ENCODE peak calls at places on chromosomes 5 and 9, in nine cellular contexts. T is RWPE2, Z is AG04450, K is right atrium auricular region, B is Caco-2, O is astrocyte of the spinal cord, Y is PC-3, C is cardiac muscle cell, Q is left ventricle myocardium inferior. V is an unnamed sample.

GRCh38 chr9:129889461-129889935 is 54.2 kb downstream of the USP20 start:
- DNase-seq in T (no peak), Z (no peak), K (no peak), B (no peak), O (no peak), Y (no peak), C (no peak), Q (no peak), V (no peak)

GRCh38 chr5:123830575-123830974 is 318.6 kb downstream of the CSNK1G3 start:
- DNase-seq in T (no peak), Z (no peak), K (no peak), B (no peak), O (no peak), Y (no peak), C (no peak), Q (no peak), V (no peak)

GRCh38 chr5:32767948-32768427 is 56.9 kb downstream of the NPR3 start:
- DNase-seq in T (peak), Z (peak), K (no peak), B (no peak), O (peak), Y (peak), C (no peak), Q (no peak), V (peak)

GRCh38 chr9:87684627-87685204 is 41.2 kb upstream of the CTSL start:
- DNase-seq in T (no peak), Z (no peak), K (peak), B (peak), O (no peak), Y (peak), C (peak), Q (no peak), V (peak)

GRCh38 chr5:145162641-145163040 is 672.5 kb downstream of the PRELID2 start:
- DNase-seq in T (no peak), Z (no peak), K (no peak), B (peak), O (no peak), Y (peak), C (no peak), Q (no peak), V (no peak)

GRCh38 chr9:92188969-92189781 is 74.0 kb upstream of the SPTLC1 start:
- DNase-seq in T (no peak), Z (no peak), K (no peak), B (no peak), O (no peak), Y (no peak), C (no peak), Q (no peak), V (no peak)

GRCh38 chr9:121735065-121735791 is 83.8 kb downstream of the DAB2IP start:
- DNase-seq in T (no peak), Z (no peak), K (no peak), B (peak), O (peak), Y (peak), C (peak), Q (no peak), V (peak)

GRCh38 chr9:76136986-76137385 is 246.5 kb downstream of the PCSK5 start:
- DNase-seq in T (no peak), Z (peak), K (no peak), B (no peak), O (peak), Y (no peak), C (no peak), Q (no peak), V (peak)

GRCh38 chr9:105142406-105143092 is 101.9 kb upstream of the SLC44A1 start:
- DNase-seq in T (no peak), Z (no peak), K (no peak), B (no peak), O (peak), Y (no peak), C (no peak), Q (no peak), V (peak)

GRCh38 chr5:122581629-122582028 is 193.3 kb upstream of the SNX2 start:
- DNase-seq in T (no peak), Z (no peak), K (no peak), B (peak), O (no peak), Y (no peak), C (peak), Q (no peak), V (no peak)

GRCh38 chr5:135891804-135892203 is 3.8 kb downstream of the IL9 start:
- DNase-seq in T (no peak), Z (no peak), K (no peak), B (peak), O (no peak), Y (no peak), C (peak), Q (no peak), V (no peak)

GRCh38 chr5:93708442-93708841 is 33.0 kb downstream of the POU5F2 start:
- DNase-seq in T (no peak), Z (no peak), K (no peak), B (no peak), O (no peak), Y (no peak), C (no peak), Q (no peak), V (no peak)

GRCh38 chr5:135335031-135335828 is 63.8 kb downstream of the MACROH2A1 start:
- DNase-seq in T (no peak), Z (no peak), K (no peak), B (no peak), O (peak), Y (no peak), C (no peak), Q (no peak), V (no peak)

GRCh38 chr9:35814106-35814840 is 569 bp downstream of the HINT2 start:
- DNase-seq in T (no peak), Z (no peak), K (peak), B (peak), O (peak), Y (peak), C (peak), Q (peak), V (no peak)

GRCh38 chr5:134571703-134572405 is 46.4 kb downstream of the JADE2 start:
- DNase-seq in T (no peak), Z (no peak), K (no peak), B (no peak), O (no peak), Y (no peak), C (no peak), Q (no peak), V (no peak)

GRCh38 chr5:34521628-34522290 is 134.4 kb upstream of the RAI14 start:
- DNase-seq in T (no peak), Z (no peak), K (no peak), B (peak), O (no peak), Y (peak), C (no peak), Q (no peak), V (no peak)

GRCh38 chr5:64166201-64166959 is 737 bp downstream of the RNF180 start:
- DNase-seq in T (no peak), Z (no peak), K (no peak), B (no peak), O (peak), Y (peak), C (peak), Q (no peak), V (no peak)

GRCh38 chr5:146560205-146560812 is 44.3 kb upstream of the GPR151 start:
- DNase-seq in T (no peak), Z (no peak), K (no peak), B (no peak), O (no peak), Y (peak), C (peak), Q (no peak), V (no peak)

GRCh38 chr5:55172937-55173695 is at the start of gene CDC20B:
- DNase-seq in T (peak), Z (no peak), K (no peak), B (peak), O (peak), Y (peak), C (peak), Q (peak), V (peak)

GRCh38 chr5:169064093-169064492 is 236.8 kb downstream of the SLIT3 start:
- DNase-seq in T (no peak), Z (no peak), K (no peak), B (no peak), O (peak), Y (peak), C (peak), Q (no peak), V (peak)

GRCh38 chr5:54621742-54622141 is 104.2 kb downstream of the SNX18 start:
- DNase-seq in T (no peak), Z (no peak), K (no peak), B (no peak), O (no peak), Y (no peak), C (no peak), Q (no peak), V (no peak)

GRCh38 chr9:6711403-6711802 is 46.4 kb upstream of the KDM4C start:
- DNase-seq in T (no peak), Z (peak), K (no peak), B (no peak), O (peak), Y (no peak), C (no peak), Q (no peak), V (no peak)

GRCh38 chr9:86601697-86602096 is 247.5 kb upstream of the TUT7 start:
- DNase-seq in T (no peak), Z (no peak), K (no peak), B (no peak), O (peak), Y (no peak), C (no peak), Q (no peak), V (no peak)

GRCh38 chr5:174581483-174581882 is 142.9 kb upstream of the MSX2 start:
- DNase-seq in T (no peak), Z (no peak), K (no peak), B (peak), O (no peak), Y (peak), C (peak), Q (no peak), V (no peak)

DNA sequence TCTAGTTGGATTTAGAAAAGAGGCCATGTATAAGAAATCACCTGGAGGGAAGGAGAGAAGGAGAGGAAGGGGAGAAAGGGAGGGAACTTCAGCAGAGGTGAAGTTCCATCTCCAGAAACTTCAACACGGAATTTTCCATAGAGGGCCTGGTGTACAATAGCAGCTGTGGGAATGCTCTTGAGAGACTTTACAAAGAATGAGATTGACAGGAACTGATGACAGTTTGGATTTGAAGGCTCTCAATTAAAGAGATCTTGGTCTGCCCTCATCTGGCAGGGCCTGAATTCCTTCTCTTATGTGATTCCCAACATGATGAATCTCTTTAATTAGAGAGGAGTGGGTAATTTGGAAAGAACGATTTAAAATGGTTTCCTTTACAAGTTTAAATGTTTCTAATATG is 143.5 kb downstream of the MLLT3 start:
- DNase-seq in T (no peak), Z (no peak), K (no peak), B (no peak), O (no peak), Y (no peak), C (peak), Q (no peak), V (no peak)
- TF ChIP-seq CTCF in T (no peak), Z (no peak), K (no peak), B (no peak), O (no peak), Y (no peak), C (no peak), Q (no peak), V (no peak)

GRCh38 chr5:3593771-3594513 is 1.7 kb upstream of the IRX1 start:
- DNase-seq in T (no peak), Z (no peak), K (no peak), B (no peak), O (peak), Y (no peak), C (no peak), Q (no peak), V (no peak)

GRCh38 chr5:3596261-3596825 is 711 bp downstream of the IRX1 start:
- DNase-seq in T (peak), Z (no peak), K (no peak), B (no peak), O (peak), Y (no peak), C (peak), Q (no peak), V (no peak)

GRCh38 chr5:3595102-3595961 is at the start of gene IRX1:
- DNase-seq in T (no peak), Z (no peak), K (no peak), B (no peak), O (peak), Y (no peak), C (peak), Q (no peak), V (no peak)

GRCh38 chr5:3592298-3592697 is 3.3 kb upstream of the IRX1 start:
- DNase-seq in T (no peak), Z (no peak), K (no peak), B (no peak), O (no peak), Y (no peak), C (no peak), Q (no peak), V (no peak)

GRCh38 chr5:3594514-3595101 is 1.0 kb upstream of the IRX1 start:
- DNase-seq in T (peak), Z (no peak), K (no peak), B (no peak), O (peak), Y (no peak), C (peak), Q (no peak), V (no peak)
- H3K4me3 ChIP-seq in T (peak), Z (no peak), K (peak), B (no peak), O (peak), Y (no peak), C (peak), Q (peak), V (no peak)

DNA sequence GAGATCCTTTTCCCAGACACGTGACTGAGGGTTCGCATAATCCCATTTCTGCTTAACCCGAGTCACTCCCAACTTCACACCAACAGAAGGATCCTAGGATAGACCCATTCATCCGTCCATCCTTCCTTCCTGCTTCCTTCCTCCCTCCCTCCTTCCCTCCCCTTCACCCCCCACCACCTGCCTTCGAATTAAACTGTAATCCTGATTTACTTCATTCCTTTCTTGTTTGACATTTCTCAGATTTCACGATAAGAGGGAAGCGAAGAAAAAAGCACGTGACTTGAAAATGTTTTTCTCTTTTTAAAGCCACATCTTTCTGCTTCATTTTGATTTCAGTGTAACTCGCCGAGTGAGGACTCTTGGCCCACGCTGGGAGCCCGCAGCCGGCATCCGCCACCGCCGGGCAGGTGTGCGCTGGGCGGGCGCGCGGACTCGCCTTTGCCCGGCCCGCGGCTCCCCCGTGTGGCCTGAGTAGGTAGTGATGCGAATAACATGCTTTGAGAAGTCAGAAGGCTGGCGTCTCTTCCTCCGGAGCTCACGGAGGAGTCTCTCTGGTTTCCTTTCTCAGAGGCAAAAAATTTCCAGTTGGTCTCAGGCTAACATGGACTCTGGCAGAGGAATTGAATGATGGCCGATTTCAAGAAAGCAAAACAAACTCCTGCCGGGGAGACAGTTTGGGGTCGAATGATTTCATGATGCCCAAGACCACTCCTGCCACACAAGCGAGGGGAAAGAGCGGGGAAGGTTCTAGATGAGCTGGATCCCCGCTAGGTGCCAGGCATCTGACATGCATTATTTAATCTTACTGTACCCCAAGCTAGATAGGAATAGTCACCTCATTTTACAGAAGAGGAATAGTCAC is 117.7 kb downstream of the SLC12A2 start:
- DNase-seq in T (peak), Z (no peak), K (peak), B (peak), O (peak), Y (peak), C (peak), Q (peak), V (peak)
- TF ChIP-seq CTCF in T (peak), Z (peak), K (peak), B (peak), O (peak), Y (peak), C (peak), Q (peak), V (peak)

DNA sequence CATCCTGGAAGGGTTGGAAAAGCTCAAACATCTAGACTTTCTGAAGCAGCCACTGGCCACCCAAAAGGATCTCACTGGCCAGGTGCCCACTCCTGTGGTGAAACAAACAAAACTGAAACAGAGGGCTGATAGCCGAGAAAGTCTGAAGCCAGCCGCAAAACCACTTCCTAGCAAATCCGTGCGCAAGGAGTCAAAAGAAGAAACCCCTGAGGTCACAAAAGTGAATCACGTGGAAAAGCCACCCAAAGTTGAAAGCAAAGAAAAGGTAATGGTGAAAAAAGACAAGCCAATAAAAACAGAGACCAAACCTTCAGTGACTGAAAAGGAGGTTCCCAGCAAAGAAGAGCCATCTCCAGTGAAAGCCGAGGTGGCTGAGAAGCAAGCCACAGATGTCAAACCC is 87.6 kb downstream of the MAP1B start:
- DNase-seq in T (no peak), Z (no peak), K (no peak), B (no peak), O (peak), Y (no peak), C (no peak), Q (no peak), V (no peak)
- H3K4me3 ChIP-seq in T (no peak), Z (no peak), K (no peak), B (no peak), O (no peak), Y (no peak), C (no peak), Q (no peak), V (no peak)

DNA sequence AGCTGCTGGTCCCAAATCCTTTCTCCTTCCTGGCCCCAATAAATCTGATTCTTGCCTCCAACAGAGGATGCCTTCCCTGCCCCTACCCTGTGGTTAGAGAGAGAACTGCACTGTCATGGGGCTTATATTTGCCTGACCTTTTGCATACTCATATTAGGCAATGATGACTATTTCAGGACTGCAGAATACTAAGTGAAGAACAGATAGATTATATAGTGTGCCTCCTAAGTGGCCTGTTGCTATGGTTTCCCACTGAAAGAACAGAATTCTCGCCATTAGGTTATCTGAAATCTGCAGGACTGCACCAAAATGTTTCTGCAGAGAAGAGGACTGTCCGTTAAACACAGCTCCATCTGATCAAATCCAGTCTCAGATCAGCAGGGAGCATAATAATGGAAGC is 87.3 kb upstream of the CCNG1 start:
- DNase-seq in T (no peak), Z (no peak), K (no peak), B (peak), O (no peak), Y (peak), C (no peak), Q (no peak), V (no peak)
- TF ChIP-seq CTCF in T (no peak), Z (no peak), K (no peak), B (peak), O (no peak), Y (peak), C (peak), Q (no peak), V (peak)

GRCh38 chr5:132488590-132488989 is 2.0 kb downstream of the IRF1 start:
- DNase-seq in T (no peak), Z (no peak), K (no peak), B (no peak), O (no peak), Y (peak), C (no peak), Q (no peak), V (no peak)

GRCh38 chr5:132490484-132491367 is at the start of gene IRF1:
- DNase-seq in T (peak), Z (peak), K (peak), B (peak), O (peak), Y (peak), C (peak), Q (peak), V (peak)

GRCh38 chr5:132487841-132488555 is 2.6 kb downstream of the IRF1 start:
- DNase-seq in T (peak), Z (no peak), K (peak), B (no peak), O (no peak), Y (no peak), C (no peak), Q (peak), V (no peak)

GRCh38 chr5:132489871-132490483 is 596 bp downstream of the IRF1 start:
- DNase-seq in T (peak), Z (no peak), K (peak), B (no peak), O (peak), Y (peak), C (peak), Q (peak), V (no peak)

DNA sequence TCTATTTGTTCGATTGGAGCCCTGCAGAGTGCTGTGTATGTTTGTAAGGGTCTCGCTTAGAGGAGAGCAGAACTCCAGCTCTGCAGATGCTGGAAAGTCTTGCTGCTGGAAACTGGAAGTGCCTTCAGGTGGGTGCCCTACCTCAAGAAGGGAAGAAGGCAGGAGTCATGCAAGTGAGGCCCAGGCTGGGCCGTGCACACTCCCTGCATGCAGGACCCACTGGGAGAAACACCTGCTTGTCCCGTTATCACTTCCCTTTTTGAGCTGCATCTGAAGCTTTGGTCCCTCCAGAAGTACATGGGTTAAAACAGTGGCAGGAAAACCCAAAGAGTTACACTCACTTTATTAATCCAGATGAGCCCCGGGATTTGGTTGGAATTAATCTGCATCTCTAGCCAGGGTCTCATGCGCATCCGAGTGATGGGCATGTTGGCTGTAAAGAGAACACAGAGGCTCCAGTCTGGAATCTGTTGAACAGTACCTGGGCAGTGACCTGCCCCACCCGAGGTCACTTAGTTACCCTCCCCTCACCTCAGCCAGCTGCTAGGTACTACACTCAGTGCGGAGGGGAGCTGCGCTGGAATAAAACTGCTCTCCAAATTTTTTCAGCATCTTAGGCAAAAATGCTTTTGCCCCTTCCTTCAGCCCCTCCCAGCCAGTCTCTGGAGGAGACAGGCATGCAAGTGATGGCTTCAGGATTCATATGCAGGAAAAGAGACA is 1.4 kb downstream of the IRF1 start:
- DNase-seq in T (peak), Z (no peak), K (peak), B (no peak), O (no peak), Y (no peak), C (no peak), Q (no peak), V (no peak)
- H3K4me3 ChIP-seq in T (peak), Z (peak), K (peak), B (peak), O (peak), Y (peak), C (peak), Q (peak), V (peak)

V was measured in brain microvascular endothelial cell.